ENCODE peak calls at places on chromosomes 4 and X, in four cellular contexts. B, S, R and L are unnamed samples.

GRCh38 chr4:162872001-162872400 is 294.7 kb downstream of the NAF1 start:
- DNase-seq in B (no peak), S (no peak), R (no peak), L (no peak)

GRCh38 chr4:93063325-93063724 is 759.6 kb downstream of the GRID2 start:
- DNase-seq in B (no peak), S (no peak), R (no peak), L (no peak)

GRCh38 chr4:110184124-110184790 is 14.2 kb downstream of the ELOVL6 start:
- DNase-seq in R (no peak), S (no peak), B (peak; percentile 66), L (no peak)

GRCh38 chr4:3775576-3775975 is 9.4 kb downstream of the ADRA2C start:
- DNase-seq in B (no peak), R (no peak), S (no peak), L (no peak)

GRCh38 chr4:96355414-96355813 is 515.5 kb downstream of the PDHA2 start:
- DNase-seq in S (no peak), B (no peak), R (no peak), L (no peak)

GRCh38 chr4:171042989-171043524 is 770.1 kb upstream of the GALNTL6 start:
- DNase-seq in R (peak; percentile 40), B (no peak), S (no peak), L (no peak)

GRCh38 chrX:119234931-119235555 is 1.0 kb upstream of the PGRMC1 start:
- DNase-seq in B (peak; percentile 3), R (no peak), S (no peak), L (no peak)

GRCh38 chr4:112817933-112818921 is 181.3 kb downstream of the LARP7 start:
- DNase-seq in S (peak; percentile 53), B (peak; percentile 94), R (peak; percentile 54), L (peak; percentile 82)

GRCh38 chrX:44974462-44974861 is 101.5 kb downstream of the KDM6A start:
- DNase-seq in S (no peak), R (no peak), B (peak; percentile 33), L (no peak)

GRCh38 chr4:152917533-152918395 is 18.4 kb upstream of the FHDC1 start:
- DNase-seq in R (no peak), B (no peak), S (no peak), L (no peak)

GRCh38 chr4:23084559-23085248 is 392.0 kb downstream of the GBA3 start:
- DNase-seq in B (no peak), R (no peak), S (no peak), L (no peak)

GRCh38 chr4:163343604-163344146 is at the start of gene NPY5R:
- DNase-seq in S (peak; percentile 24), R (no peak), B (no peak), L (no peak)

GRCh38 chr4:53507671-53508286 is 83.5 kb downstream of the LNX1 start:
- DNase-seq in S (no peak), R (no peak), B (peak; percentile 91), L (no peak)

GRCh38 chrX:150051096-150051495 is 112.8 kb upstream of the EOLA2 start:
- DNase-seq in S (no peak), B (no peak), R (no peak), L (no peak)

GRCh38 chrX:124216396-124217124 is 115.9 kb upstream of the TEX13D start:
- DNase-seq in B (no peak), S (no peak), R (no peak), L (no peak)

GRCh38 chrX:104309169-104309568 is 54.4 kb upstream of the ESX1 start:
- DNase-seq in B (no peak), S (no peak), R (no peak), L (no peak)
- TF ChIP-seq CTCF in B (peak; percentile 19), S (no peak), R (no peak), L (no peak)

DNA sequence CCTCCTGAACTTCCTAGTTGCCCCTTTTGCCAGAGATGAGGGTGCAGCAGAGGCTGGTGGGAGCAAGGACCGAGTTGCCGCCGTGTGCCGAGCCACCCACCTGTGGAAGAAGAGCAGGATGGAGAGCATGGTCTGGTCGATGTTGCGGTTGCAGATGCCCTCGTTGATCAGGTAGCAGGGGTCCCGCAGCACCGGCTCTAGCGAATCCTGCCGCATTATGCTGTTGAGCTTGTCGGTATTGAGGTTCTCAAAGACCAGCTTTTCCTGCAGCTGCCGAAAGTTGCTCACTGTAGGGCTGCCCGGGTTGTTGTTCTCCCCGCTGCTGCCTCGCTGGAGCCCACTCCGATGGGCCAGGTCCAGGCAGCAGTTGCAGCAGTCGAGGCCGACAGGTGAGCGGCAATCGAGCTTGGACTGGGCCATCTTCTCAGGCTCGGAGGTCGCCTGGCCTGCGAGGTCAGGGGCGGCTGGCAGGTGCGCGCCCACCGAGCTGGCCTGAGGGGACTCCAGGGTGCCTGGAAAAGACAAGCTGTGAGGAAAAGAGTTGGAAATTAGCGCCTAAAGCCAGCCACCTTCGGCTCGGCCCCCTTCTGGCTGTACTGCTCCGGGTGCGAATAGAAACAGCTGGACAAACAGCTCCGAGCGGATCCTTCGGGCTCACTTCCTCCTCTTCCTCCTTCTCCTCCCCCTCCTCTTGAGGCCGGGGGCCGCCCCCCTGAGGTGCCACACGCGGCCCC is 420 bp downstream of the TSC22D3 start:
- DNase-seq in S (peak; percentile 12), R (no peak), B (no peak), L (no peak)
- TF ChIP-seq CTCF in S (no peak), R (no peak), B (peak; percentile 19), L (no peak)

DNA sequence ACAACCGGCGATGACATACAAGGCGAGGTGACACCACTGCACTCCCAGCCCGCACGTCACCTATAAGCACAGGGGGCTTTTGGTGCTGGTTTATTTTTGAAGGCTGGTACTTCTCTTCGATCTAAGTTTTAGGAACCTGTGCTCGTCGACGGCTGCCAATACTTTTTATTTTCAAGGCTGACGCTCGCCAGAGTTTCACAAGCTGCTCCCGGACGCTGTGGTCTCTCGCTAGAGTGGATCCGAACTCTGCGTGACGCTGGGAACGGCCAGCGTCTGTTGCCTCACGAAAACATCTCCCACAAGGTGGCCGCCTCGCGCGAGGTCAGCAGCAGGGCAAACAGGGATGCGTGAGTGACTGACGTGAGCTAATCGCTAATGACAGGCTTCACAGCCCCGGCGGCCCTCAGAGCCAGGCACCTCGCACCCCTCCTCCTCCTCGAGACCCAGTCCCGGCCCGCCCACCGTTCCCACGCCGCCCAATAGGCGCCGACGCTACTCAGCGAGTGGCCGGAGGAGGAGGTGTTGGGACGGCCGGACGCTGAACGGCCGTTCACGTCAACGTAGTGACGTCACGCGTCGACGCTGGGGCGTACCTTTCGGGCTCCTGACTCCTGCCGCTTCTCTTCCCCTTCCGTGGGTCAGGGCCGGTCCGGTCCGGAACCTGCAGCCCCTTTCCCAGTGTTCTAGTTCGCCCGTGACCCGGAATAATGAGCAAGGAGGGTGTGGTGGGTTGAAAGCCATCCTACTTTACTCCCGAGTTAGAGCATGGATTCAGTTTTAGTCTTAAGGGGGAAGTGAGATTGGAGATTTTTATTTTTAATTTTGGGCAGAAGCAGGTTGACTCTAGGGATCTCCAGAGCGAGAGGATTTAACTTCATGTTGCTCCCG is at the start of gene CLCN3:
- DNase-seq in R (peak; percentile 99), B (peak; percentile 98), S (peak; percentile 97), L (peak; percentile 95)
- TF ChIP-seq CTCF in R (peak; percentile 11), B (peak; percentile 14), S (no peak), L (no peak)

DNA sequence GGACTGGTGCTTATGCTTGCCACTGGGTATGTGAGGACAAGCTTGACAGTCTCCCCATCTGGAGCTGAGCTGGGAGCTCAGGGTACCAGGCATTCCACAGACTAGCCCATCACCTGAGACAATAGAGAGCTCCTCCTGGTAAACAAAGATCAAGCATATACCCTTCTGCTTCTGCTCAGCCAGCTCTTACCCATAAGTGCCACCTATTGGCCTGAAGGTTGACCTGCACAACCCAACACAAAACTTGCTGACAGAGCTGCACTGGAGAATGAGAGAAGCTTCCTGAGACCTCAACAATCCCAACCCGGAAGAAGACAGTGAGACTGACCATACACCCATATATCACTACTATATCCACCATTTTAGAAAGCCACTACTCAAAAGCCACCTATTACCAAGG is 1049.2 kb upstream of the INTU start:
- DNase-seq in B (peak; percentile 41), S (peak; percentile 47), R (no peak), L (no peak)
- TF ChIP-seq CTCF in B (peak; percentile 45), S (peak; percentile 46), R (no peak), L (no peak)

GRCh38 chr4:42205551-42205950 is 53.1 kb upstream of the BEND4 start:
- DNase-seq in R (no peak), S (no peak), B (no peak), L (no peak)
- TF ChIP-seq CTCF in R (no peak), S (no peak), B (no peak), L (no peak)

DNA sequence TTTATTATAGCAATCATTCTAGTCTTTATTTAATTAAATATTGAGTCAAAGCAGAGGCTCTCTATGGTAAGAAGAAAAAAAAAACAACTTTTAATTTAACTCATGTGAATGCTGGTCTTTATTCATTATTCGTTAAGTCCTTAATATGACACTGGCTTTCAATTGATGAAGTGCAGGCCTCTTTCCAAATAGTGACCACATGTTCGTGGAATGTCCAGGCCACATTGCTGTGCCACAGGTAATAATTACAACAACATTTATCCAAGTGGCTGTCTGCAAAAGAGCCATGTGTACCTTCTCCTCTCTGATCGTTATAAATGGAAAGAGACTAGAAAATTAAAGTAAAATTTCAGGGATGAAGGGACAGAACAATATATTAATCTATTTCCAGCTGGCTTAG is 220.1 kb upstream of the PABPC4L start:
- DNase-seq in R (no peak), B (no peak), S (no peak), L (no peak)
- TF ChIP-seq CTCF in R (no peak), B (no peak), S (no peak), L (no peak)

GRCh38 chr4:160175064-160175643 is 1072.3 kb downstream of the RAPGEF2 start:
- DNase-seq in S (no peak), B (peak; percentile 2), R (no peak), L (no peak)
- TF ChIP-seq CTCF in S (no peak), B (no peak), R (no peak), L (no peak)

GRCh38 chr4:139028191-139028661 is 12.6 kb downstream of the NOCT start:
- DNase-seq in S (no peak), R (no peak), B (no peak), L (no peak)
- TF ChIP-seq CTCF in S (no peak), R (no peak), B (no peak), L (no peak)